ENCODE peak calls at places on chromosomes 12 and 14, in six cellular contexts. G, T, O, Y, H and C are unnamed samples.

GRCh38 chr14:22472935-22473854 is 115.8 kb downstream of the DAD1 start:
- DNase-seq in G (peak), T (peak), O (peak), Y (no peak), H (peak), C (peak)

GRCh38 chr12:58068706-58069105 is 127.3 kb downstream of the ATP23 start:
- DNase-seq in G (no peak), T (no peak), O (no peak), Y (no peak), H (no peak), C (no peak)

GRCh38 chr14:83164016-83164415 is 1630.4 kb upstream of the SEL1L start:
- DNase-seq in G (no peak), T (peak), O (no peak), Y (no peak), H (peak), C (no peak)

GRCh38 chr12:56629459-56630179 is 507 bp downstream of the BAZ2A start:
- DNase-seq in G (no peak), T (no peak), O (no peak), Y (no peak), H (peak), C (no peak)

GRCh38 chr12:1592444-1593231 is 1.7 kb downstream of the FBXL14 start:
- DNase-seq in G (no peak), T (peak), O (peak), Y (no peak), H (peak), C (peak)

GRCh38 chr12:94760786-94761185 is 110.4 kb upstream of the TMCC3 start:
- DNase-seq in G (peak), T (peak), O (no peak), Y (no peak), H (no peak), C (no peak)

GRCh38 chr14:40053396-40053795 is 621.2 kb upstream of the FBXO33 start:
- DNase-seq in G (no peak), T (no peak), O (no peak), Y (no peak), H (no peak), C (no peak)

GRCh38 chr12:57101892-57102695 is 9.1 kb downstream of the STAT6 start:
- DNase-seq in G (no peak), T (peak), O (no peak), Y (no peak), H (peak), C (no peak)

GRCh38 chr14:80315681-80316080 is 104.4 kb upstream of the DIO2 start:
- DNase-seq in G (no peak), T (peak), O (no peak), Y (no peak), H (no peak), C (no peak)

GRCh38 chr12:5807090-5807414 is 138.0 kb downstream of the ANO2 start:
- DNase-seq in G (no peak), T (peak), O (no peak), Y (no peak), H (no peak), C (no peak)

GRCh38 chr14:97319691-97320090 is 522.5 kb downstream of the VRK1 start:
- DNase-seq in G (no peak), T (no peak), O (no peak), Y (no peak), H (no peak), C (no peak)

GRCh38 chr12:92912672-92913071 is 16.4 kb downstream of the EEA1 start:
- DNase-seq in G (no peak), T (no peak), O (no peak), Y (no peak), H (no peak), C (no peak)

GRCh38 chr12:46933947-46934346 is 108.2 kb upstream of the SLC38A4 start:
- DNase-seq in G (no peak), T (peak), O (peak), Y (no peak), H (peak), C (no peak)

GRCh38 chr12:2877959-2878732 is 1.1 kb downstream of the RHNO1 start:
- DNase-seq in G (no peak), T (peak), O (no peak), Y (no peak), H (peak), C (peak)

GRCh38 chr14:96038558-96038919 is 623 bp upstream of the C14orf132 start:
- DNase-seq in G (no peak), T (no peak), O (no peak), Y (no peak), H (no peak), C (no peak)

GRCh38 chr12:120234643-120235368 is 30.7 kb downstream of the PXN start:
- DNase-seq in G (peak), T (peak), O (no peak), Y (no peak), H (peak), C (peak)

GRCh38 chr12:14408208-14408607 is 42.7 kb downstream of the ATF7IP start:
- DNase-seq in G (no peak), T (peak), O (no peak), Y (no peak), H (peak), C (no peak)

GRCh38 chr14:103198429-103199140 is 75.3 kb downstream of the TNFAIP2 start:
- DNase-seq in G (peak), T (peak), O (no peak), Y (no peak), H (peak), C (no peak)

GRCh38 chr12:67018105-67018504 is 251.1 kb upstream of the CAND1 start:
- DNase-seq in G (no peak), T (no peak), O (no peak), Y (peak), H (no peak), C (peak)

GRCh38 chr14:56794557-56795283 is 15.6 kb downstream of the OTX2 start:
- DNase-seq in G (no peak), T (no peak), O (no peak), Y (no peak), H (no peak), C (no peak)

GRCh38 chr14:88667555-88668273 is 104.9 kb downstream of the ZC3H14 start:
- DNase-seq in G (peak), T (peak), O (peak), Y (no peak), H (peak), C (peak)

GRCh38 chr12:33006106-33006505 is 109.5 kb upstream of the PKP2 start:
- DNase-seq in G (no peak), T (no peak), O (no peak), Y (no peak), H (no peak), C (no peak)

GRCh38 chr12:46965880-46966279 is 113.5 kb upstream of the PCED1B start:
- DNase-seq in G (no peak), T (no peak), O (no peak), Y (no peak), H (no peak), C (no peak)

GRCh38 chr12:57521475-57522018 is 1.1 kb upstream of the MBD6 start:
- DNase-seq in G (no peak), T (peak), O (peak), Y (no peak), H (peak), C (peak)

GRCh38 chr12:131177599-131177998 is 223.9 kb downstream of the ADGRD1 start:
- DNase-seq in G (no peak), T (no peak), O (no peak), Y (no peak), H (no peak), C (no peak)

GRCh38 chr12:70196732-70197361 is 46.4 kb upstream of the CNOT2 start:
- DNase-seq in G (no peak), T (no peak), O (no peak), Y (no peak), H (peak), C (no peak)

GRCh38 chr14:26896447-26896846 is 298.6 kb upstream of the NOVA1 start:
- DNase-seq in G (no peak), T (peak), O (no peak), Y (no peak), H (peak), C (no peak)

GRCh38 chr12:120668091-120668796 is 18.7 kb upstream of the MLEC start:
- DNase-seq in G (no peak), T (no peak), O (no peak), Y (peak), H (no peak), C (peak)

GRCh38 chr14:34711169-34711568 is 3.2 kb downstream of the CFL2 start:
- DNase-seq in G (peak), T (peak), O (no peak), Y (no peak), H (peak), C (no peak)

GRCh38 chr14:69592923-69593677 is 18.3 kb upstream of the SUSD6 start:
- DNase-seq in G (no peak), T (peak), O (no peak), Y (no peak), H (no peak), C (no peak)

GRCh38 chr14:55609681-55610080 is 29.7 kb downstream of the KTN1 start:
- DNase-seq in G (no peak), T (peak), O (peak), Y (no peak), H (peak), C (no peak)

GRCh38 chr14:69685716-69686115 is 74.3 kb downstream of the SUSD6 start:
- DNase-seq in G (no peak), T (peak), O (no peak), Y (no peak), H (no peak), C (no peak)

GRCh38 chr14:53963491-53964227 is 7.0 kb upstream of the BMP4 start:
- DNase-seq in G (no peak), T (no peak), O (no peak), Y (no peak), H (peak), C (peak)

GRCh38 chr14:60651051-60651935 is 2.0 kb upstream of the SIX1 start:
- DNase-seq in G (no peak), T (no peak), O (peak), Y (no peak), H (no peak), C (no peak)

GRCh38 chr14:60651936-60652673 is 2.8 kb upstream of the SIX1 start:
- DNase-seq in G (no peak), T (peak), O (peak), Y (no peak), H (no peak), C (peak)

GRCh38 chr14:60648934-60649814 is at the start of gene SIX1:
- DNase-seq in G (peak), T (peak), O (peak), Y (no peak), H (peak), C (peak)

GRCh38 chr14:60649815-60650381 is 621 bp upstream of the SIX1 start:
- DNase-seq in G (no peak), T (peak), O (peak), Y (no peak), H (no peak), C (peak)

GRCh38 chr14:60650382-60650961 is 1.2 kb upstream of the SIX1 start:
- DNase-seq in G (no peak), T (peak), O (peak), Y (no peak), H (no peak), C (no peak)
- H2AFZ ChIP-seq in G (no peak), T (peak), O (peak), Y (no peak), H (no peak), C (no peak)

GRCh38 chr14:68365228-68365627 is 427.6 kb downstream of the ZFP36L1 start:
- DNase-seq in G (peak), T (peak), O (no peak), Y (no peak), H (peak), C (no peak)
- H3K18ac ChIP-seq in G (peak), T (peak), O (peak), Y (no peak), H (peak), C (no peak)

GRCh38 chr12:52910248-52910883 is 5.5 kb upstream of the KRT8 start:
- DNase-seq in G (no peak), T (no peak), O (no peak), Y (no peak), H (no peak), C (peak)

GRCh38 chr12:52906049-52906645 is 1.3 kb upstream of the KRT8 start:
- DNase-seq in G (no peak), T (no peak), O (no peak), Y (no peak), H (no peak), C (peak)

GRCh38 chr12:52909256-52909655 is 4.4 kb upstream of the KRT8 start:
- DNase-seq in G (no peak), T (no peak), O (no peak), Y (no peak), H (no peak), C (no peak)

GRCh38 chr12:52909796-52910195 is 4.9 kb upstream of the KRT8 start:
- DNase-seq in G (no peak), T (no peak), O (no peak), Y (no peak), H (no peak), C (no peak)

DNA sequence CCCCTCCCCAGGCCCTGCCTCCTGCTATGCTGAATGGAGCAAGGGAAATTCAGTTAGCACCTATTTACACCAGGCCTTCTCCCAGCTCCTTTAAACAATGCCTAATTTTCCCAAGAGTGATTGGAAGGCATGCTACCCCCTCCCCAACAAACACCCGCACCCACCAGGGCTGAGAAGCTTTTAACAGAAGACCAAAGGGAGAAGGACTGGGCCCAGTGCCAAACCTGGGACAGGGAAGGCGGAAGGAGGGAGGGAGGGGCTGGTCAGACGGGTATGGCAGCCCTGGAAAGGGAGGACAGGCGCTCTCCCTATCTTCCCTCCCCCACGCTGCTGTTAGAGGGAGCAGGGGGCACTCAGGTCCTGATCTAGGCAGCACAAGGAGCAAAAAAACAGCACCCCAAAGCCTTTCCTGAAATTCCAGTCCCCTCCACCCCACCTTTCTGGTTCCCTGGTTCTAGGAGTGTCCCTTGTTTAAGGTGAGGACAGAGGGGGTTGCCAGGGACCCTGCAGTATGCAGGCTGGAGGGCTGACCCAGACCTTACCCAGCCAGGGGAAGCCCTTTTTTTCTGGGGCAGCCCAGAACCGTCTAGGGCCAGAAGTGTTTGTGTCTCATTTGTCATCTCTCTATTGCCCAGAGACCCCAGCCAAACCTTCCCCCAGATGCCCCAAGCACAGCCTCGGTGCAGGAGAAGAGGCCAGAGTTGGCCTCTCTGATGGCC is 2.4 kb upstream of the KRT8 start:
- DNase-seq in G (peak), T (no peak), O (no peak), Y (no peak), H (peak), C (peak)
- H2AFZ ChIP-seq in G (peak), T (peak), O (peak), Y (peak), H (no peak), C (no peak)

GRCh38 chr14:52694761-52695480 is 437 bp downstream of the ERO1A start:
- DNase-seq in G (peak), T (peak), O (peak), Y (no peak), H (peak), C (no peak)
- H3K18ac ChIP-seq in G (peak), T (peak), O (peak), Y (peak), H (peak), C (peak)

GRCh38 chr14:61381589-61381988 is 60.2 kb downstream of the PRKCH start:
- DNase-seq in G (no peak), T (no peak), O (no peak), Y (no peak), H (no peak), C (no peak)
- H2AFZ ChIP-seq in G (peak), T (no peak), O (no peak), Y (no peak), H (no peak), C (no peak)

GRCh38 chr12:122062832-122063690 is 15.5 kb upstream of the MLXIP start:
- DNase-seq in G (peak), T (peak), O (no peak), Y (no peak), H (peak), C (peak)
- H3K18ac ChIP-seq in G (peak), T (peak), O (peak), Y (peak), H (peak), C (peak)